ENCODE peak calls at places on chromosomes 7 and 10, in eight cellular contexts. S, W, D, N, H, Y, B and P are unnamed samples. For H3K4me1, the result is how much of the 10 kb centered on the place peaks cover.

GRCh38 chr7:138833596-138833995 is 35.6 kb upstream of the ATP6V0A4 start:
- DNase-seq in Y (no peak), W (no peak), D (no peak), H (no peak), N (no peak), S (no peak), B (no peak), P (no peak)

GRCh38 chr10:74206727-74207126 is 55.7 kb downstream of the ADK start:
- DNase-seq in S (no peak), H (no peak), Y (peak), W (no peak), B (peak), D (peak), N (peak), P (no peak)

GRCh38 chr7:73596191-73597065 is 18.0 kb upstream of the TBL2 start:
- DNase-seq in Y (no peak), D (no peak), S (no peak), H (no peak), N (no peak), B (no peak), W (no peak), P (no peak)

GRCh38 chr7:147756290-147756689 is 834.3 kb upstream of the C7orf33 start:
- DNase-seq in D (no peak), W (no peak), B (no peak), N (no peak), H (no peak), Y (no peak), S (no peak), P (no peak)

GRCh38 chr7:156776527-156776926 is 116.5 kb downstream of the LMBR1 start:
- DNase-seq in B (no peak), Y (no peak), N (no peak), S (no peak), W (no peak), H (no peak), D (no peak), P (no peak)

GRCh38 chr7:75054744-75055527 is 18.7 kb downstream of the RCC1L start:
- DNase-seq in D (no peak), N (peak), W (peak), H (peak), Y (peak), S (no peak), B (no peak), P (no peak)

GRCh38 chr7:127447326-127447945 is 54.9 kb upstream of the ZNF800 start:
- DNase-seq in N (peak), H (peak), S (peak), B (no peak), D (no peak), Y (no peak), W (no peak), P (peak)

GRCh38 chr7:2241580-2242540 is at the start of the genes MRM2 and NUDT1:
- DNase-seq in B (peak), Y (peak), H (peak), S (peak), W (peak), D (peak), N (peak), P (peak)

GRCh38 chr7:79386688-79387422 is 66.6 kb downstream of the MAGI2 start:
- DNase-seq in B (no peak), N (no peak), Y (no peak), S (no peak), H (peak), D (no peak), W (no peak), P (no peak)

GRCh38 chr10:44054046-44054445 is 330.9 kb downstream of the CXCL12 start:
- DNase-seq in S (no peak), N (no peak), D (no peak), W (no peak), B (no peak), Y (no peak), H (no peak), P (no peak)

GRCh38 chr7:19919156-19920085 is 146.0 kb upstream of the TMEM196 start:
- DNase-seq in N (no peak), W (no peak), S (no peak), B (no peak), Y (no peak), H (peak), D (no peak), P (no peak)

GRCh38 chr7:29243777-29244655 is 49.4 kb downstream of the CHN2 start:
- DNase-seq in S (peak), N (no peak), H (no peak), D (no peak), B (no peak), Y (no peak), W (no peak), P (peak)

GRCh38 chr7:158495780-158496179 is 91.8 kb downstream of the PTPRN2 start:
- DNase-seq in D (peak), S (no peak), H (peak), B (no peak), W (no peak), N (no peak), Y (no peak), P (no peak)

GRCh38 chr7:27923308-27923980 is 183.5 kb downstream of the TAX1BP1 start:
- DNase-seq in Y (no peak), N (no peak), D (no peak), B (no peak), S (no peak), H (peak), W (no peak), P (no peak)

GRCh38 chr7:82778021-82778420 is 334.4 kb upstream of the CACNA2D1 start:
- DNase-seq in W (no peak), H (peak), Y (no peak), B (no peak), D (no peak), N (peak), S (no peak), P (no peak)

GRCh38 chr10:112721080-112721698 is 228.9 kb upstream of the TCF7L2 start:
- DNase-seq in S (peak), W (no peak), N (no peak), B (peak), Y (no peak), H (peak), D (no peak), P (no peak)

GRCh38 chr10:93512565-93512964 is 16.2 kb downstream of the CEP55 start:
- DNase-seq in D (no peak), H (peak), S (no peak), B (no peak), Y (no peak), W (no peak), N (no peak), P (no peak)

GRCh38 chr7:44196450-44196872 is 4.3 kb upstream of the YKT6 start:
- DNase-seq in D (no peak), S (peak), H (peak), W (no peak), N (no peak), B (peak), Y (no peak), P (no peak)

GRCh38 chr7:47538846-47539311 is 43.0 kb downstream of the TNS3 start:
- DNase-seq in B (no peak), D (no peak), S (no peak), W (no peak), Y (no peak), H (no peak), N (no peak), P (no peak)

GRCh38 chr10:13074562-13075451 is 25.2 kb upstream of the OPTN start:
- DNase-seq in N (peak), B (peak), H (peak), W (no peak), D (peak), Y (peak), S (peak), P (no peak)
- H3K4me1 ChIP-seq in N (under half), B (under half), H (under half), W (under half), D (under half), Y (under half), S (under half), P (under half)

GRCh38 chr10:130654726-130655125 is 518.5 kb downstream of the GLRX3 start:
- DNase-seq in S (no peak), H (no peak), N (no peak), W (no peak), B (no peak), D (no peak), Y (no peak), P (no peak)
- TF ChIP-seq CTCF in S (no peak), H (no peak), N (no peak), W (no peak), B (no peak), D (no peak), Y (no peak), P (no peak)

DNA sequence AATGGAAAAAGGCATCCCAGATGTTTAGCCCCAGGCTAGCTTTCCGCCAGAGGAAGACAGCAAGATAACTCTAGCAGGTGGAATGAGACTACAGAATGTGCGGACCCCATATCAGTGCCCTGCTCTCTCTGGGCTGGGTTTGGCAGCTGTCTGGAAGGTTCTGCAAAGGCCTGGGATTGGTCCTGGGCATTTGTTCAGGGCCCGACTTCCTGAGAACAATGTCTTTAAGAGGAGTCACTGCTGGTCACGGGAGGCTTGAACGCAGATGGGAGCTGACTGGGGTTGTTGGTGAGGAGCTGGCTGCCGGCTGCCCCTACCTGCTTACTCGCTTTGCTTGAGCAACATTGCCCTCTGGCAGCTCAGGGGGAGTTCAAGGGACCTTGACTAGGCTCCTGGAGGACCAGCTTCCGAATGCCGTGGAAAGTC is 130.6 kb upstream of the BTBD16 start:
- DNase-seq in H (peak), W (no peak), N (peak), D (no peak), Y (peak), S (no peak), B (no peak), P (no peak)
- H3K4me1 ChIP-seq in H (half or more), W (half or more), N (under half), D (under half), Y (half or more), S (under half), B (under half), P (under half)

DNA sequence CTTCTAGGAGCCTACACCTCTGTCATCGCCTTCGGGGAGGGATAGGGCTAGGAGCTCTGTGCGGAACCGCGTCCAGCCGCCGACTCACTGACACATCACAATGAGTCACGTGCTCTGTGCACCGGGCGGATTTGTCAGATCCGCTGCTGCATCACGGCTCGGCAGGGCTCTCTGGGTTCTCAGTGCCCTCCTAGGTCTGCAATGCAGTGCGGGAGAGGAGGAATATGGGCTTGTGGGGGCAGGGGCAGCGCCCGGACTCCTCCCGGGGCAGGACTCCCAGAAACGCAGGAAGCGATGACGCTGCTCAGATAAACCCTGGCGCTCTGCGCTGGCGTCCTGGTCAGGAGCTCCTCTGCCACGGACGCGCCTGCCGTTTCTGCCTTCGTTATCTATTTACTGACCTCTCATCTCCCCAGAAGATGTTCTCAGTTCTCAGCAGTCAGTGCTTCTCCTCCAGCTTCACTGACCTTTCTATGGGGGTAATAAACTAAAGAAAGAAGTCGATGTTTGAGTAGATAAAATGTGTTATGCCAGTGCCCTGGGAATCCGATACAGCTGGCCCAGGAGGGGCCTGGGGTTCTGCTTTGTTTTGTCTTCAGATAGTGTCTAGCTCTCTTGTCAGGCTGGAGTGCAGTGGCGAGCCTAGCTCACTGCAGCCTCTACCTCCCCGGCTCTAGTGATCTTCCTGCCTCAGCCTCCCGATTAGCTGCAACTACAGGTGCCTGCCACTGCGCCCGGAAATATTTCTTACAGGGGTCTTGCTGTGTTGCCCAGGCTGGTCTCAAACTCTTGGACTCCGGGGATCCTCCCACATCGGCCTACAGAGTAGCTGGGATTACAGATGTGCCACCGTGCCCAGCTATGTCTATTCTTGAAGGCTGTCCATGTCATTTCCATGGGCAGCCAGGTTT is 22.8 kb upstream of the ITGB1 start:
- DNase-seq in H (peak), B (peak), S (peak), W (peak), Y (peak), D (peak), N (peak), P (peak)
- TF ChIP-seq CTCF in H (no peak), B (no peak), S (peak), W (peak), Y (no peak), D (no peak), N (no peak), P (no peak)

GRCh38 chr7:55183897-55184296 is 165.1 kb downstream of the EGFR start:
- DNase-seq in H (no peak), D (no peak), B (no peak), S (no peak), W (no peak), N (no peak), Y (no peak), P (no peak)
- H3K4me1 ChIP-seq in H (under half), D (under half), B (under half), S (under half), W (under half), N (under half), Y (under half), P (under half)

DNA sequence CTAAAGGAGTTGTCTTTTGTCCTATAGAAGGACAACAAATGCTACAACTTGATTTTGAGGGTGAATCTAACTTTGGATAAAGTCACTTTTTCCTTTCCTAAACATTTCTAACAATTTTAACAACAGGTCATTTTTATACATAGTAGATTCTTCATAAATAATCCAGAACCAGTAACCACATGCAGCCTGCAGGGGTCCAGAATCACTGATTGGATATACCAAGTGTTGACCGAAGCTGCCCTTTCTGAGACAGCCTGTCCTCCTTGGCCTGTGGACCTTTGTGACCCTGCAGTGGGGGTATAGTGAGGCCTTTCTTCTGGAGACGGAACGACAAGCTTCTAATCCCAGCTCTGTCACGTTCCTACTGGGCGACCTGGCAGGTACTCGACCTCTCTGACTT is 34.8 kb upstream of the LAMB4 start:
- DNase-seq in Y (no peak), N (no peak), D (no peak), H (no peak), B (no peak), W (no peak), S (no peak), P (no peak)
- TF ChIP-seq CTCF in Y (no peak), N (no peak), D (no peak), H (no peak), B (no peak), W (no peak), S (no peak), P (no peak)

DNA sequence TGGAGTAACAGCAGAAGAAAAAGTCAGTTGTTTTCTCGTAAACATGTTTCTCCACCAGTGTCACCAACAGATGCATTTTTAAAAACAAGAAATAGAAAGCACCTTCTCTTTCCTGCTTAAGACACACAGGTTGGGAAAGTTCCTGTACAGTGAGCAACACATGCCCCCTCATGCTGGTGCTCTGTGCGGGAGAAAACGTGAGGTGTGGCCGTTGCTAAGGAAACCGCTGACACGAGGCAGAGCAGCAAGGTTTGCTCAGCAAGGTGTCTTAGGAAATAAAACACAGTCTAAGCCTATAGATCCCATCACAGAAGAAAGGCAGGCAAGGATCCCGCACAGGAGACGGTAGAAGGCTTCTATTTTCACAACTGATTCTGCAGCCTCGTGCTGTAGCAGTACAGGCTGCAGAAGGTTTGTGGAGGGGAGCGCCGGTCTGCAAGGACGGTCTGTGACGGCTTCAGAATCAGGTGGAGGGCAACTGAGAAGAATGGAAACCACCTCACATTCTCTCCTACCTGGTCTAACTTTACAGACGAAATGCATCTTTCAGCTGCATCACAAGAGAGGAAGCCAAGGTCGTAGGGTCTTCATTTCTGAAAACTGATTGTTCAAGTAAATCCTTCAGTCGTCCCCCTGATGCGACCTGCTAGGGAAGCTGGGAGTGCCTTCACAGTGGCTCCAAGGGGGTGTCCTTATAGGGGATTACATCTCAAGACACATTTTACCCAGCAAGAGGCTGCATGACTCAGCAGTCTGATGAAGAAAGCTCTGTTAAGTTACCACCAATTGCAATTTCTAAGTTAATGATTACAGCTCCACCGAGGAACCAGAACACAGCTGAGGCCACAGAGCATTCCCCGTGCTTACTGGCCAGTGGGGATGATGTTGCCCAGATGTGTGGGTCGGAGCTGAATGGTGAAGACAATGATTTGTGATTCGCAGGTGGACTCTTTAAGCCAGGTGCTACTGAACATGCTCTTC is 150.7 kb upstream of the KLF14 start:
- DNase-seq in W (no peak), D (no peak), N (peak), B (no peak), S (no peak), Y (no peak), H (peak), P (no peak)
- H3K4me1 ChIP-seq in W (half or more), D (under half), N (under half), B (under half), S (under half), Y (half or more), H (under half), P (under half)

DNA sequence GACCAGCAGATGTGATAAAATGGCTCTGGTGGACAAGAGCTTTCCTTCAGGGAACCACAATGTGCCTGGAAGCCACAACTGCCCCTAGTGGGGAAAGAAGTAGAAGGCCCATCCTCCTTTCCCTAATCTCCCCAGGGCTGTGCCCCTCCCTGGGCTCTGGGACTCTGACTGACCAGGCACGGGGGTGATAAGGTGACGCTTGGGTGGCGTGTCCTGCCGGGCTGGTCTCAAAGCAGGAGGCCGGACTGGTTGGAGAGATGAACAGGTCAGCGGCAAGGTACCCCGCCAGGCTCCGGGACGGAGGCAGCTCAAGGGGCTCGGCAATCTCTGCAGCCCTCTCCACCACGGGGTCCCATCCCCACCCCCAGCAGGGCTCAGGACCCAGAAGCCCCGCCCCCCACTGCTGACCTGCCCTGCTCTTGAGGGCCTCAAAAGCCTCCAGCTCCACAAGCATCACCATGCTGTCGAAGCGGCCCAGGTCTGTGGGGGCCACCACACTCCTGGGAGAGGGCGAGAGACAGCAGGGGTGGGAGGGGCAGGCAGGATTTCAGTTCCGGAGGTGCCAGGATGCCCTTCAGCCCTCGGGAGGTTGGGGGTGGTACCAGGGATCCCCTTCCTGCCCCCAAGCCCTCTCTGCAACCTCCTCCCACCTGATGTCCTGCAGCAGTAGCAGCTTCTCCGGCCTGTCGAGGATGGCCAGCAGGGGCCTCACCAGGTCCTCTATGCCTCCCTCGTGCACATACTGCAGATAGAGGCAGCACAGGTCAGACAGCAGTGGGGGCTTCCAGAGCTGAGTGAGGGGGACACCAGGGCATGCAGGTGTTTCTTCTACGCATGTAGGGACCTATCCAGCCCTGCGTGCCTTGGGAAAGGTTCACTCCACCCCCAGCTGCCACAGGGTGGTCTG is 12.2 kb downstream of the LZTS2 start:
- DNase-seq in N (no peak), H (no peak), D (no peak), W (no peak), S (no peak), Y (no peak), B (no peak), P (no peak)
- TF ChIP-seq CTCF in N (peak), H (peak), D (no peak), W (no peak), S (peak), Y (no peak), B (peak), P (no peak)